ENCODE peak calls at places on chromosome 20, in eight cellular contexts. K, U, V, H, I, E, Y and L are unnamed samples.

GRCh38 chr20:25291432-25292133 is 43.7 kb downstream of the PYGB start:
- DNase-seq in I (no peak), E (no peak), U (no peak), Y (no peak), V (no peak), H (no peak), K (no peak), L (no peak)

GRCh38 chr20:8749101-8749500 is 319.8 kb upstream of the PLCB4 start:
- DNase-seq in V (no peak), I (no peak), H (no peak), Y (peak), K (no peak), U (no peak), E (peak), L (no peak)

GRCh38 chr20:33119725-33120720 is 40.6 kb downstream of the BPIFB4 start:
- DNase-seq in H (no peak), E (no peak), I (peak), K (no peak), V (no peak), Y (no peak), U (peak), L (no peak)

GRCh38 chr20:56352656-56353055 is 6.1 kb upstream of the FAM210B start:
- DNase-seq in U (no peak), E (peak), K (no peak), H (no peak), Y (peak), V (no peak), I (no peak), L (no peak)

GRCh38 chr20:57212890-57213276 is 53.6 kb downstream of the BMP7 start:
- DNase-seq in U (no peak), V (no peak), E (no peak), K (no peak), H (no peak), Y (no peak), I (no peak), L (no peak)

GRCh38 chr20:54535045-54535444 is 59.7 kb downstream of the DOK5 start:
- DNase-seq in Y (peak), E (no peak), U (no peak), H (no peak), I (no peak), V (no peak), K (no peak), L (peak)

GRCh38 chr20:61579908-61580307 is 327.8 kb downstream of the CDH4 start:
- DNase-seq in K (no peak), U (no peak), Y (no peak), H (no peak), V (no peak), I (no peak), E (no peak), L (no peak)

GRCh38 chr20:15831201-15831600 is 742.0 kb downstream of the KIF16B start:
- DNase-seq in I (peak), U (no peak), E (no peak), K (no peak), V (no peak), H (no peak), Y (no peak), L (no peak)

GRCh38 chr20:46191611-46192010 is 73.5 kb downstream of the CD40 start:
- DNase-seq in V (no peak), U (no peak), E (no peak), Y (no peak), I (no peak), K (no peak), H (no peak), L (no peak)

GRCh38 chr20:21632031-21632430 is 73.4 kb upstream of the PAX1 start:
- DNase-seq in E (no peak), V (no peak), U (no peak), K (no peak), H (no peak), Y (no peak), I (no peak), L (no peak)

GRCh38 chr20:8860011-8860495 is 208.8 kb upstream of the PLCB4 start:
- DNase-seq in U (peak), K (no peak), E (peak), V (peak), Y (peak), I (peak), H (peak), L (peak)

GRCh38 chr20:36461600-36462439 is 79.5 kb upstream of the MYL9 start:
- DNase-seq in K (peak), U (peak), H (peak), E (peak), Y (peak), V (peak), I (no peak), L (peak)

GRCh38 chr20:31664696-31665354 is 27.1 kb downstream of the COX4I2 start:
- DNase-seq in U (no peak), Y (no peak), H (no peak), I (no peak), E (no peak), V (no peak), K (no peak), L (no peak)

GRCh38 chr20:6440087-6440799 is 317.4 kb upstream of the FERMT1 start:
- DNase-seq in U (no peak), Y (no peak), K (no peak), I (no peak), H (no peak), V (no peak), E (no peak), L (no peak)

GRCh38 chr20:41118632-41119031 is 18.7 kb upstream of the PLCG1 start:
- DNase-seq in E (peak), U (peak), Y (peak), K (no peak), V (no peak), H (no peak), I (no peak), L (peak)

GRCh38 chr20:50153153-50153499 is 397 bp downstream of the PEDS1 start:
- DNase-seq in Y (no peak), H (no peak), I (no peak), K (peak), V (no peak), U (no peak), E (no peak), L (no peak)

GRCh38 chr20:33914871-33915270 is 78.8 kb upstream of the RALY start:
- DNase-seq in E (peak), H (peak), K (no peak), V (peak), I (peak), U (peak), Y (no peak), L (peak)

GRCh38 chr20:4853004-4853403 is 131.3 kb downstream of the PRND start:
- DNase-seq in U (no peak), K (no peak), E (no peak), Y (no peak), H (no peak), I (no peak), V (no peak), L (no peak)

GRCh38 chr20:57879437-57880115 is 169.8 kb upstream of the PMEPA1 start:
- DNase-seq in E (no peak), Y (no peak), I (no peak), U (no peak), K (peak), V (no peak), H (no peak), L (no peak)

GRCh38 chr20:19100975-19101374 is 111.5 kb upstream of the SLC24A3 start:
- DNase-seq in I (no peak), V (no peak), Y (no peak), H (no peak), K (no peak), E (no peak), U (no peak), L (no peak)

GRCh38 chr20:3046677-3047462 is 1.0 kb downstream of the MRPS26 start:
- DNase-seq in H (no peak), Y (no peak), I (peak), K (no peak), E (no peak), U (no peak), V (peak), L (peak)

GRCh38 chr20:1946762-1947534 is 46.9 kb downstream of the PDYN start:
- DNase-seq in I (no peak), Y (peak), H (no peak), K (peak), V (no peak), U (peak), E (peak), L (peak)

GRCh38 chr20:31981784-31982183 is 13.8 kb downstream of the XKR7 start:
- DNase-seq in V (no peak), H (no peak), K (no peak), U (no peak), E (no peak), I (no peak), Y (no peak), L (no peak)

GRCh38 chr20:46130534-46130933 is 12.4 kb downstream of the CD40 start:
- DNase-seq in Y (no peak), V (no peak), K (no peak), U (no peak), E (no peak), H (no peak), I (no peak), L (no peak)

GRCh38 chr20:32495949-32496348 is 89.2 kb downstream of the NOL4L start:
- DNase-seq in E (no peak), Y (no peak), V (no peak), I (no peak), U (no peak), K (no peak), H (no peak), L (no peak)

GRCh38 chr20:2303693-2304092 is 7.9 kb downstream of the TGM3 start:
- DNase-seq in I (no peak), K (no peak), Y (no peak), E (no peak), H (no peak), V (no peak), U (no peak), L (no peak)

GRCh38 chr20:39188264-39188765 is 226.2 kb downstream of the DHX35 start:
- DNase-seq in E (no peak), K (no peak), V (no peak), I (no peak), U (no peak), H (no peak), Y (no peak), L (no peak)

GRCh38 chr20:62363920-62364851 is 2.9 kb downstream of the LAMA5 start:
- DNase-seq in K (peak), I (peak), U (peak), Y (no peak), H (peak), E (no peak), V (peak), L (peak)

GRCh38 chr20:16479666-16480065 is 93.6 kb downstream of the KIF16B start:
- DNase-seq in I (no peak), U (no peak), V (no peak), K (no peak), H (no peak), Y (peak), E (peak), L (no peak)

GRCh38 chr20:5642155-5642981 is 107.8 kb upstream of the SHLD1 start:
- DNase-seq in H (peak), V (no peak), E (no peak), Y (peak), K (peak), I (peak), U (peak), L (peak)

GRCh38 chr20:36352843-36353553 is 46.9 kb downstream of the DLGAP4 start:
- DNase-seq in Y (no peak), U (no peak), K (no peak), E (no peak), I (no peak), V (no peak), H (no peak), L (no peak)

GRCh38 chr20:2558581-2559301 is 22.4 kb downstream of the TMC2 start:
- DNase-seq in E (no peak), I (no peak), H (no peak), U (no peak), V (no peak), K (peak), Y (no peak), L (peak)

GRCh38 chr20:10747019-10747418 is 73.2 kb upstream of the JAG1 start:
- DNase-seq in H (no peak), U (no peak), V (no peak), Y (no peak), K (no peak), I (no peak), E (no peak), L (peak)

GRCh38 chr20:57710841-57711240 is 1.0 kb upstream of the PMEPA1 start:
- DNase-seq in E (no peak), U (no peak), Y (no peak), K (no peak), V (no peak), H (peak), I (no peak), L (no peak)

GRCh38 chr20:6142348-6142993 is 19.6 kb upstream of the FERMT1 start:
- DNase-seq in U (peak), V (peak), I (no peak), H (peak), K (peak), Y (peak), E (peak), L (peak)

GRCh38 chr20:51306521-51307358 is 235.8 kb downstream of the NFATC2 start:
- DNase-seq in I (no peak), K (peak), V (peak), Y (peak), U (peak), E (peak), H (peak), L (peak)
- H3K4me3 ChIP-seq in I (no peak), K (no peak), V (no peak), Y (no peak), U (no peak), E (no peak), H (no peak), L (no peak)

GRCh38 chr20:38166707-38167233 is 1.7 kb upstream of the TGM2 start:
- DNase-seq in H (no peak), E (no peak), Y (no peak), I (no peak), V (no peak), U (no peak), K (no peak), L (no peak)

GRCh38 chr20:38167466-38167850 is 2.4 kb upstream of the TGM2 start:
- DNase-seq in E (no peak), H (no peak), K (no peak), U (no peak), V (no peak), I (no peak), Y (no peak), L (no peak)

GRCh38 chr20:38169636-38170035 is 4.6 kb upstream of the TGM2 start:
- DNase-seq in Y (no peak), E (no peak), I (no peak), V (no peak), H (no peak), U (no peak), K (no peak), L (no peak)

GRCh38 chr20:38168791-38169589 is 3.9 kb upstream of the TGM2 start:
- DNase-seq in V (no peak), E (no peak), H (peak), I (no peak), U (no peak), Y (no peak), K (no peak), L (no peak)

DNA sequence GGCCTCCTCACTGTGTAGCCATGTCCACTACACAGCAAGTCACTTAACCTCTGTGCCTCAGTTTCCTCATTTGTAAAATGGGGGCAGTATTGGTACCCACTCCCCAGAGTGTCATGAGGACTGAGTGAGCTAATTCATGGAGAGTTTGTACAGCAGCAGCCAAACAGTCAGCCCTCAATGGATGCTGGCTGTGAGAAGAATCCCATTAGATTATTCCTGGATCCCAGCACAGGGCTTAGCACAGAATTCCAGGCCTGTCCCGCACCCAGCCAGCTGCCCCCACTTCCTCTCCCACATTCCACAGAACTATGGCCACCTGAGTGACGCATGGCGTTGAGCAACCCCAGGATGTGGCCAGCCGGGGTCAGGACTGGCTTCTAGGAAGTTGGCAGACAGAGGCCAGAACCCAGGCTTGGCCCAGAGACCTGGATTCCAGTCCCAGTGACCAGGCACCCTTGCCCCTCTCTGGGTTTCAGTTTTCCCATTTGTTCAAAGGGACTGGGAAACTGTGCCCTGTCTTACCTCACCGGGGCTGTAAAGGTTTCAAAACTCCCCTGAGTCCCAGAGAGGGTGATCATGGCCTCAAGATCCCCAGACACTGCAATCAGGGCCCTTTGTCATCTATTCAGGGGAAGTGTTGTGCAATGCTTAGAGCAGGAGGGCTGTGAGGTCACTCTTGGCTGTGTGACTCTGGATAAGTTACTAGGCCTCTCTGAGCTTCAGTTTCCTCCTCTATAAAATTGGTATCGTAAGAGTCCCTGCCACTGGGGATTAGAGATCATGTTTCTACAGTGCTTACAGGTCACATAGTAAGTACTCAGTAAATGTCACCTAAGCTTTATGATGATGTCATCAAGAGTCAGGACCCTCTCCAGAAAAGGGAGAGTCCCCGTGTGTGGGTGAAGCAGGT is 3.0 kb upstream of the TGM2 start:
- DNase-seq in Y (peak), V (peak), U (peak), E (peak), K (peak), H (peak), I (peak), L (peak)
- TF ChIP-seq CTCF in Y (no peak), V (no peak), U (no peak), E (no peak), K (no peak), H (no peak), I (no peak), L (no peak)

DNA sequence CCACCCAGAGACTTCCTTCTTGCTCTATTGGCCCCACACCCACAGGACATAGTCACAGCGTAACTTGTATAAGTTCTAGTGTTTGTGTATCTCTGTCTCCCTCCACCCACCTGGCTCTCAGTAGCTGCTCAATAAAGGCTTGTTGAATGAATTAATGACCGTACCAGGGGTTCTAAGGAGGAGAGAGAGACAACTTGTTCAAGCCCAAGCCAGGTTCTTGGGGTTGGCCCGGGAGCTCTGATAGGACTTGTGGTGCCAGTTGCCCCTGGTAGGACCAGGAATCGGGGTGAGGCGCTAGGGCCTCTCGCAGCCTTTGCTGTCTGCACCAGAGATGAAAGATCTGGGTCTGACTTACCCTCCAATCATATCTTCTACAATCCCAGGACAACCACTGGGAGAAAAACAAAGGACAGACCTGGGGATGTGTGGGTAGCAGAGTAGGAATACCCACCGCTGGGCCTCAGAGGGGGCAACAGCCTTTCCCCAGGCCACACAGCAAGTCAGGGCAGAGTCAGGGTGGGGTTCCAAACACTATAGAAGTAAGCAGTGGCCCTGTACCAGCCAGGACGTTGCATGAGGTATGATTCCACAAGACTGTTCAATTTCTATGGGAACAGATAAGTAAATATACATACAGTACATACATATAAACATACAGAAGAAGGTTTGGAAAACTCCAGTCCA is 5.3 kb upstream of the TGM2 start:
- DNase-seq in H (no peak), Y (no peak), I (no peak), U (no peak), E (peak), K (no peak), V (no peak), L (no peak)
- H3K4me3 ChIP-seq in H (no peak), Y (no peak), I (no peak), U (no peak), E (no peak), K (no peak), V (no peak), L (no peak)

GRCh38 chr20:45098096-45098773 is 2.7 kb downstream of the KCNS1 start:
- DNase-seq in E (no peak), U (peak), V (peak), H (peak), K (no peak), I (no peak), Y (peak), L (peak)
- TF ChIP-seq CTCF in E (peak), U (peak), V (peak), H (no peak), K (no peak), I (no peak), Y (peak), L (peak)

DNA sequence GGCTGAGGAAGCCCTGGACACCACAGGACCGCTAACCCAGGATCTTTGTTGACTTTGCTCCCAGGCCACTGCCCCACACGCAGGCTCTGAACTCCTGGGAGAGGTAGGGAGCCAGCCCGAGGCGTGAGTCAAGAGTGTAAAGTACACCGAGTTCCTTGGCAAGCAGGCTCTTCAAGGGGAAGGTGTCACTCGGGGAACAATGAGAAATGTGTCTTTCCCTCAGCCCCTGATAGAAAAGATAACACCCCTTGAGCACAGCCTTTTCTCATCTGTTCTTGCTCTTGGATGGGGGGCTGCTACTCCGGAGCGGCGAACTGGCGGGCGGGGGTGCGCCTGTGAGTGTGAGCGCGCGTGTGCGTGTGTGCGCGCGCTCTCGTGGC is 460 bp upstream of the EDN3 start:
- DNase-seq in I (no peak), K (no peak), E (no peak), V (no peak), Y (no peak), U (no peak), H (no peak), L (no peak)
- H3K4me3 ChIP-seq in I (no peak), K (no peak), E (no peak), V (no peak), Y (no peak), U (no peak), H (no peak), L (no peak)

DNA sequence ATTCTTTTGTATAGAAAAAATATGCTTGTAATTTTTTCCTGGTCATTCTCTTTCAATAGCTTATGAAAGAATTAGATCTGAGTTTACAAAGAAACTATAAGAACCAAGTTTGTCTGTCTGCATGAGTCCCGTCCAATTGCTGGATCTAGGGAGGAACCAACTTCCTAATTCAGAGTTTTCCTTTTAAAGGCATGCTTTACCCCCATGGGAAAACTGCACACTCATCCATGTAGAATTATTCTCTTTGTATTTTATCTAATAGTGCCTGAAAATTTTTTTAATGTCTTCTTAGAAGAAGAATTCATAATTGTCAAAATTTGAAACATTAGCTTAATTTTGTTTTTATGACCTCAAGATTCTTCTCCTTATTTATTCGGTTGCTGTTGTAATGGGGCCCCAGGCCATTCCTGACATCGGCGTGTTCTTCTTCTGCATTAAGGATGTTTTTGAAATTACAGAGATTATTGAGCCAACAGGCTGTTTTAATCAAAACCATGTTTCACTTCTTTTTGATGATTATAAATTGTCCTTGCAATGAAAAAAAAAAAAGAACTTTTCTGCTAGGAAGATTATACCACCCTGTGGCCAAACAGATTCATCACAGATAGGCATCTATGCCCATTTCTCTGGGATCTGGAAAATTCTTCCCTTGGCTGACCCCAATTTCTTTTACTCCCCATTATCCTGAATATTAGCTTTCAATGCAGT is 100.3 kb downstream of the ZNF217 start:
- DNase-seq in K (no peak), Y (peak), I (no peak), E (no peak), H (no peak), V (no peak), U (peak), L (no peak)
- TF ChIP-seq CTCF in K (no peak), Y (peak), I (no peak), E (no peak), H (no peak), V (no peak), U (no peak), L (no peak)

GRCh38 chr20:63501818-63502670 is 3.2 kb upstream of the EEF1A2 start:
- DNase-seq in H (no peak), K (no peak), U (no peak), E (peak), V (no peak), Y (no peak), I (no peak), L (no peak)
- H3K4me3 ChIP-seq in H (no peak), K (no peak), U (no peak), E (no peak), V (no peak), Y (no peak), I (no peak), L (no peak)